ENCODE peak calls at places on chromosomes 3 and 15, in nine cellular contexts. Q is cardiac fibroblast, I is fibroblast of pulmonary artery, X is lower leg skin, L is LNCaP clone FGC, S is foreskin fibroblast, D is GM12865, B is A673, J is endothelial cell of umbilical vein. F is an unnamed sample.

GRCh38 chr3:27666277-27666676 is 55.8 kb downstream of the EOMES start:
- DNase-seq in X (no peak), D (peak), Q (no peak), L (no peak), B (no peak), S (no peak), J (no peak), I (no peak), F (no peak)

GRCh38 chr3:20080956-20081554 is 40.8 kb downstream of the KAT2B start:
- DNase-seq in Q (peak), S (no peak), J (peak), B (no peak), D (peak), X (peak), I (peak), L (peak), F (peak)

GRCh38 chr3:194364652-194365434 is 4.7 kb downstream of the LRRC15 start:
- DNase-seq in I (peak), B (peak), S (peak), J (peak), X (no peak), Q (peak), L (no peak), D (no peak), F (no peak)

GRCh38 chr3:149581248-149581647 is 76.6 kb downstream of the WWTR1 start:
- DNase-seq in B (peak), D (peak), S (no peak), X (no peak), Q (peak), J (no peak), L (no peak), I (no peak), F (peak)

GRCh38 chr3:8837172-8837571 is 67.8 kb upstream of the OXTR start:
- DNase-seq in J (no peak), I (peak), B (no peak), S (peak), Q (peak), L (no peak), X (no peak), D (no peak), F (peak)

GRCh38 chr15:42079401-42079908 is 14.9 kb downstream of the PLA2G4D start:
- DNase-seq in J (no peak), B (no peak), D (no peak), Q (no peak), I (no peak), S (no peak), X (peak), L (no peak), F (no peak)

GRCh38 chr15:78130466-78131294 is 565 bp downstream of the CIB2 start:
- DNase-seq in I (no peak), X (no peak), L (no peak), S (no peak), Q (no peak), D (peak), J (no peak), B (no peak), F (no peak)

GRCh38 chr15:70474682-70475438 is 288.5 kb downstream of the UACA start:
- DNase-seq in Q (peak), I (peak), X (peak), J (peak), S (peak), B (peak), D (no peak), L (peak), F (peak)

GRCh38 chr3:123383101-123384053 is 65.5 kb downstream of the ADCY5 start:
- DNase-seq in D (no peak), X (no peak), L (no peak), Q (no peak), S (no peak), I (no peak), B (no peak), J (no peak), F (no peak)

GRCh38 chr15:37098468-37099320 is 1.7 kb downstream of the MEIS2 start:
- DNase-seq in S (no peak), Q (peak), X (peak), D (peak), L (no peak), B (peak), I (no peak), J (peak), F (peak)

GRCh38 chr15:69313437-69314000 is 14.8 kb downstream of the PAQR5 start:
- DNase-seq in S (no peak), I (no peak), Q (no peak), L (no peak), J (no peak), B (no peak), X (no peak), D (no peak), F (no peak)

GRCh38 chr15:69316281-69316680 is 17.6 kb downstream of the PAQR5 start:
- DNase-seq in J (no peak), D (no peak), L (no peak), S (no peak), Q (no peak), B (no peak), X (no peak), I (no peak), F (no peak)

GRCh38 chr15:69314174-69314573 is 15.5 kb downstream of the PAQR5 start:
- DNase-seq in I (no peak), X (no peak), B (no peak), D (no peak), Q (no peak), S (no peak), L (no peak), J (no peak), F (no peak)

GRCh38 chr15:69315402-69316110 is 16.8 kb downstream of the PAQR5 start:
- DNase-seq in X (no peak), L (no peak), D (no peak), B (no peak), S (no peak), J (no peak), I (no peak), Q (no peak), F (no peak)

GRCh38 chr15:69314736-69315135 is 16.0 kb downstream of the PAQR5 start:
- DNase-seq in L (no peak), I (no peak), D (no peak), S (no peak), B (no peak), Q (no peak), J (no peak), X (no peak), F (no peak)
- TF ChIP-seq CTCF in L (no peak), I (no peak), D (no peak), S (no peak), B (no peak), Q (no peak), J (no peak), X (no peak), F (no peak)

DNA sequence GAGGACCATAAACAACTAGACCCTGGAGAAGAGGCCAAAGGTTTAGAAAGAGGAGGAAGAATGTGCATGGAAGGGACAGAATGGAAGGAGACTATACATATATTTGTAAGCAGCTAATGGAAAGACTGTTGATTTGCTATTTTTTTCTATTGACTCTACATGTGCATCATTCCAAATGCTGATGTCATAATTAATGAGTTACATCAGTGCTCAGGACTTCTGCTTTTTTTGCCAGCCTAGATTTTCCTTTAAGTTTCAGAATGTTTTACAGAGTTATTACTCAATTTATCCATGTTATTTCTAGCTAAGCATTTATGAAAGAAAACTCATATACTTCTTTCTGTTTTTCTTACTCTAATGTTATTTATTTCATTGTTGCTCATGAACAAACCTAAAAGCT is 62.6 kb upstream of the VGLL3 start:
- DNase-seq in D (no peak), L (no peak), J (no peak), Q (peak), B (no peak), S (no peak), X (no peak), I (no peak), F (no peak)
- H3K4me3 ChIP-seq in D (no peak), L (no peak), J (no peak), Q (no peak), B (no peak), S (no peak), X (no peak), I (no peak), F (no peak)

GRCh38 chr3:107870096-107870495 is 220.7 kb downstream of the CD47 start:
- DNase-seq in S (no peak), I (no peak), B (no peak), Q (no peak), L (no peak), J (no peak), D (no peak), X (no peak), F (no peak)
- TF ChIP-seq CTCF in S (no peak), I (no peak), B (no peak), Q (no peak), L (no peak), J (no peak), D (no peak), X (no peak), F (no peak)

DNA sequence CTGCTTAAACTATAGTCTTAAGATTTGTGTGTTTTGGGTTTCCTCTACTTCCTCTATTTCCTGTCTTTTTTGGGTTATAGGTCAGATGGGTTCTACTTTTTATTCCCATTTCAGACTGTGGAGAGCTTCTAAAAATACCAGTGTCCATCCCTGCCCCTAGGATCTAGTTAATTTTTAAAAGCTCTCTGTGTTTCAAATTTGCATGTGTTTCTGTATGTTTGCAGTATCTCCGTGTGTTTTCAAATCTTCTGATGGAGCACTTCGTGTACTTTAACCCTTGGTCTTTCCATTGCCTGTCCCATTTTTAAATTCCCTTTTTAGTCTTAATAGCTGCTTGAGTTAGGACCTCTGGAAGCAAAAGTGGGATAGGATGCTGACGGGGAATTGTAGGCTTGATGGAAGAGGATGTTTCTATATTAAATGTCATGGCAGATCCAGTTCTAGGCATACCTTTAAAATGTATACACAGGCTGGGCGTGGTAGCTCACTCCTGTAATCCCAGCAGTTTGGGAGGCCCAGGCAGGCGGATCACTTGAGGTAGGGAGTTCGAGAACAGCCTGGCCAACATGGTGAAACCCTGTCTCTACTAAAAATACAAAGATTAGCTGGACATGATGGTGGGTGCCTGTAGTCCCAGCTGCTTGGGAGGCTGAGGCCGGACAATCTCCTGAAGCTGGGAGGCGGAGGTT is 8.4 kb downstream of the CHD2 start:
- DNase-seq in I (no peak), X (no peak), B (no peak), D (no peak), S (no peak), L (no peak), J (no peak), Q (no peak), F (no peak)
- H3K4me3 ChIP-seq in I (peak), X (no peak), B (peak), D (no peak), S (peak), L (peak), J (no peak), Q (peak), F (no peak)

DNA sequence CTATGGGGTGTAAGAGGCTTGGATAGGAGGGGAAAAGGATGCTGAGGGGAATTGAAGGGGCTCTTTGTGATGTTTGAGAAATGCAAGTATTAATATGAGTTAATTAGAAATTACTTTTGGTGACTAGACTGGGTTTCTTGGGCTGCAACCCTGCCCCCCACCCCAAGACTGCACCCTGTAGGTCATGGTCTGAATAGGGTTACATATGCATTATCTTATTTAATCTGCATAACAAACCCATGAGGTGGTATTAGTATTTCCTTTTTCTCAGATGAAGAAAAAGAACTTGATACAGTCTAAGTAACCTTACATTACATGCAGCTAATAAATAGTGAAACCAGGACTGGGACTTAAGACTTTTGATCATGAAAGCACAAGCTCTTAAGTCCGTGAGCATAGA is 5.6 kb upstream of the ZBTB38 start:
- DNase-seq in D (no peak), B (no peak), L (no peak), Q (no peak), J (no peak), S (no peak), X (no peak), I (no peak), F (no peak)
- TF ChIP-seq CTCF in D (no peak), B (no peak), L (no peak), Q (no peak), J (no peak), S (no peak), X (no peak), I (no peak), F (no peak)